ENCODE peak calls at places on chromosomes 16 and 17, in seven cellular contexts. G is stomach, N is spleen, H is vagina, I is HCT116, P is GM23338, Z is transverse colon. M is an unnamed sample.
A peak's percentile ranks its signal among the peaks of the same experiment; 100 is the strongest.

GRCh38 chr17:60392042-60392844 is at the start of gene USP32:
- DNase-seq in G (peak; percentile 98), N (peak; percentile 100), H (peak; percentile 97), I (peak; percentile 96), P (peak; percentile 99), Z (peak; percentile 99), M (peak; percentile 98)

GRCh38 chr17:2903193-2903974 is 107.1 kb downstream of the RAP1GAP2 start:
- DNase-seq in G (peak; percentile 80), N (no peak), H (no peak), I (no peak), P (no peak), Z (no peak), M (no peak)

GRCh38 chr16:50547944-50548658 is at the start of gene NKD1:
- DNase-seq in G (peak; percentile 79), N (peak; percentile 90), H (no peak), I (peak; percentile 12), P (peak; percentile 80), Z (peak; percentile 74), M (peak; percentile 71)

GRCh38 chr17:77596491-77597420 is 361.7 kb upstream of the TNRC6C start:
- DNase-seq in G (no peak), N (peak; percentile 55), H (no peak), I (no peak), P (no peak), Z (no peak), M (peak; percentile 56)

GRCh38 chr16:24721830-24722238 is 7.6 kb upstream of the TNRC6A start:
- DNase-seq in G (no peak), N (no peak), H (no peak), I (no peak), P (no peak), Z (no peak), M (no peak)

GRCh38 chr17:79949646-79950292 is 85.9 kb downstream of the TBC1D16 start:
- DNase-seq in G (no peak), N (no peak), H (no peak), I (no peak), P (peak; percentile 95), Z (no peak), M (peak; percentile 12)

GRCh38 chr16:84194470-84195200 is 3.7 kb downstream of the ADAD2 start:
- DNase-seq in G (no peak), N (no peak), H (no peak), I (no peak), P (no peak), Z (no peak), M (no peak)

GRCh38 chr16:81469183-81469677 is 24.6 kb downstream of the CMIP start:
- DNase-seq in G (no peak), N (peak; percentile 60), H (no peak), I (no peak), P (no peak), Z (no peak), M (no peak)

GRCh38 chr17:72176902-72177660 is 56.3 kb downstream of the SOX9 start:
- DNase-seq in G (no peak), N (no peak), H (no peak), I (no peak), P (peak; percentile 35), Z (peak; percentile 38), M (no peak)

GRCh38 chr16:72788269-72788809 is 259.6 kb downstream of the ZFHX3 start:
- DNase-seq in G (no peak), N (no peak), H (no peak), I (no peak), P (no peak), Z (no peak), M (no peak)

GRCh38 chr16:47565454-47565853 is 104.3 kb downstream of the PHKB start:
- DNase-seq in G (no peak), N (no peak), H (no peak), I (no peak), P (no peak), Z (peak; percentile 35), M (no peak)

GRCh38 chr16:74577882-74578366 is 29.0 kb downstream of the GLG1 start:
- DNase-seq in G (no peak), N (no peak), H (no peak), I (peak; percentile 94), P (no peak), Z (no peak), M (no peak)

GRCh38 chr16:57994778-57995177 is 5.7 kb downstream of the ZNF319 start:
- DNase-seq in G (peak; percentile 59), N (peak; percentile 92), H (no peak), I (peak; percentile 37), P (peak; percentile 68), Z (peak; percentile 51), M (peak; percentile 86)

GRCh38 chr17:29883497-29883896 is 46.5 kb downstream of the SSH2 start:
- DNase-seq in G (no peak), N (no peak), H (no peak), I (no peak), P (no peak), Z (no peak), M (no peak)

GRCh38 chr17:40352779-40353394 is 11.7 kb downstream of the GJD3 start:
- DNase-seq in G (no peak), N (peak; percentile 76), H (no peak), I (no peak), P (no peak), Z (no peak), M (no peak)

GRCh38 chr16:66728117-66728787 is 23.2 kb downstream of the DYNC1LI2 start:
- DNase-seq in G (peak; percentile 37), N (no peak), H (no peak), I (peak; percentile 28), P (peak; percentile 77), Z (peak; percentile 22), M (no peak)

GRCh38 chr16:35797811-35798210 is 2338.4 kb downstream of the TP53TG3F start:
- DNase-seq in G (no peak), N (no peak), H (no peak), I (no peak), P (no peak), Z (no peak), M (no peak)

GRCh38 chr17:59617141-59617757 is 2.4 kb upstream of the CLTC start:
- DNase-seq in G (no peak), N (no peak), H (no peak), I (no peak), P (no peak), Z (no peak), M (no peak)

GRCh38 chr17:57879437-57880085 is 29.7 kb upstream of the MRPS23 start:
- DNase-seq in G (no peak), N (no peak), H (no peak), I (no peak), P (no peak), Z (no peak), M (no peak)

GRCh38 chr16:60304078-60304477 is 1570.0 kb upstream of the GOT2 start:
- DNase-seq in G (no peak), N (no peak), H (no peak), I (no peak), P (no peak), Z (no peak), M (no peak)

GRCh38 chr17:1762233-1762905 is 509 bp downstream of the SERPINF1 start:
- DNase-seq in G (no peak), N (no peak), H (no peak), I (no peak), P (peak; percentile 42), Z (no peak), M (peak; percentile 81)

GRCh38 chr16:4570688-4571321 is 14.7 kb downstream of the C16orf96 start:
- DNase-seq in G (no peak), N (no peak), H (no peak), I (no peak), P (peak; percentile 95), Z (no peak), M (no peak)

GRCh38 chr16:85859818-85860125 is 39.2 kb upstream of the IRF8 start:
- DNase-seq in G (no peak), N (no peak), H (no peak), I (no peak), P (no peak), Z (no peak), M (no peak)
- TF ChIP-seq POLR2AphosphoS5 in G (no peak), N (no peak), H (no peak), I (no peak), P (no peak), Z (no peak), M (no peak)

GRCh38 chr16:78444-79145 is 570 bp downstream of the MPG start:
- DNase-seq in G (no peak), N (peak; percentile 85), H (no peak), I (no peak), P (no peak), Z (no peak), M (no peak)
- H3K27ac ChIP-seq in G (peak overlapping the region; percentile 96), N (peak overlapping the region; percentile 94), H (peak overlapping the region; percentile 89), I (peak overlapping the region; percentile 90), P (no peak overlapping the region), Z (peak overlapping the region; percentile 94), M (peak overlapping the region; percentile 96)

DNA sequence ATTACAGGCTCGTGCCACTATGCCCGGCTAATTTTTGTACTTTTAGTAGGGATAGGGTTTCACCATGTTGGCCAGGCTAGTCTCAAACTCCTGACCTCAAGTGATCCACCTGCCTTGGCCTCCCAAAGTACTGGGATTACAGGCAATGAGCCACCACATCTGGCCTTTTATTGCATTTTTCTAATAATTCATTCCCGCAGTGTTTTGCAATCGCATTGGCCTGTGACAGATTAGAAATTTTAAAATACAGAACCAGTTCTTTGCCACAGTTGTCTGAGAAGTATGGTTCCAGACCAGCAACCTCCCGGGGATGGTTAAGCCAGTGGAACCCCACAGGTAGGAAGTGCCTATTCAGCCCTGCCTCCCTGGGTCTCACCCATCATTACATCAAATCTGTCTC is 3.2 kb upstream of the CRHR1 start:
- DNase-seq in G (no peak), N (no peak), H (no peak), I (no peak), P (no peak), Z (no peak), M (no peak)
- TF ChIP-seq POLR2AphosphoS5 in G (no peak), N (no peak), H (no peak), I (no peak), P (no peak), Z (no peak), M (no peak)

GRCh38 chr16:17340804-17341203 is 130.0 kb downstream of the XYLT1 start:
- DNase-seq in G (no peak), N (no peak), H (no peak), I (no peak), P (no peak), Z (no peak), M (no peak)
- H3K27ac ChIP-seq in G (peak overlapping the region; percentile 65), N (peak overlapping the region; percentile 32), H (no peak overlapping the region), I (no peak overlapping the region), P (no peak overlapping the region), Z (peak overlapping the region; percentile 52), M (no peak overlapping the region)

GRCh38 chr16:70429888-70430666 is 8.8 kb downstream of the ST3GAL2 start:
- DNase-seq in G (no peak), N (no peak), H (no peak), I (no peak), P (no peak), Z (no peak), M (peak; percentile 38)
- TF ChIP-seq POLR2AphosphoS5 in G (no peak), N (peak; percentile 35), H (no peak), I (no peak), P (peak; percentile 3), Z (no peak), M (no peak)

GRCh38 chr17:82848022-82848592 is 8.3 kb upstream of the ZNF750 start:
- DNase-seq in G (peak; percentile 81), N (peak; percentile 87), H (no peak), I (no peak), P (no peak), Z (peak; percentile 82), M (peak; percentile 79)
- H3K27ac ChIP-seq in G (peak overlapping the region; percentile 72), N (peak overlapping the region; percentile 76), H (peak overlapping the region; percentile 57), I (no peak overlapping the region), P (peak overlapping the region; percentile 14), Z (peak overlapping the region; percentile 75), M (peak overlapping the region; percentile 81)

M was measured in upper lobe of left lung.